ENCODE peak calls at places on chromosomes 7 and 10, in seven cellular contexts. Q, T, N, F, Y, E and R are unnamed samples.

GRCh38 chr10:28925154-28925663 is 247.9 kb downstream of the BAMBI start:
- DNase-seq in Q (no peak), T (no peak), N (no peak), F (no peak), Y (no peak), E (no peak), R (no peak)

GRCh38 chr10:50325449-50326188 is 74.3 kb upstream of the ASAH2 start:
- DNase-seq in Q (no peak), T (no peak), N (no peak), F (no peak), Y (peak; percentile 39), E (peak; percentile 5), R (no peak)

GRCh38 chr10:113187066-113187777 is 237.2 kb downstream of the TCF7L2 start:
- DNase-seq in Q (no peak), T (peak; percentile 26), N (peak; percentile 77), F (no peak), Y (no peak), E (no peak), R (no peak)

GRCh38 chr7:157736341-157736740 is 399.5 kb downstream of the DNAJB6 start:
- DNase-seq in Q (no peak), T (no peak), N (no peak), F (no peak), Y (no peak), E (no peak), R (no peak)

GRCh38 chr10:66940950-66941349 is 15.1 kb downstream of the LRRTM3 start:
- DNase-seq in Q (no peak), T (no peak), N (no peak), F (no peak), Y (no peak), E (no peak), R (no peak)

GRCh38 chr7:3573151-3573550 is 272.1 kb downstream of the SDK1 start:
- DNase-seq in Q (no peak), T (no peak), N (no peak), F (no peak), Y (no peak), E (no peak), R (no peak)

GRCh38 chr7:151225948-151226510 is 976 bp downstream of the ABCF2 start:
- DNase-seq in Q (no peak), T (no peak), N (no peak), F (no peak), Y (no peak), E (no peak), R (no peak)

GRCh38 chr10:36094091-36094490 is 452.0 kb upstream of the FZD8 start:
- DNase-seq in Q (no peak), T (no peak), N (no peak), F (no peak), Y (no peak), E (no peak), R (no peak)

GRCh38 chr10:61902448-61903183 is 1.1 kb downstream of the ARID5B start:
- DNase-seq in Q (no peak), T (peak; percentile 70), N (peak; percentile 62), F (no peak), Y (peak; percentile 40), E (no peak), R (no peak)

GRCh38 chr10:92387289-92387940 is 96.4 kb downstream of the MARCHF5 start:
- DNase-seq in Q (no peak), T (peak; percentile 65), N (peak; percentile 29), F (no peak), Y (peak; percentile 91), E (peak; percentile 71), R (no peak)

GRCh38 chr10:114492351-114493037 is 88.2 kb upstream of the AFAP1L2 start:
- DNase-seq in Q (no peak), T (no peak), N (no peak), F (no peak), Y (no peak), E (no peak), R (no peak)

GRCh38 chr7:55593172-55593514 is 20.8 kb upstream of the VOPP1 start:
- DNase-seq in Q (no peak), T (no peak), N (no peak), F (no peak), Y (peak; percentile 10), E (no peak), R (no peak)

GRCh38 chr10:49397036-49397999 is 1.4 kb upstream of the DRGX start:
- DNase-seq in Q (no peak), T (no peak), N (peak; percentile 82), F (no peak), Y (no peak), E (no peak), R (no peak)

GRCh38 chr10:120581496-120581895 is 124.5 kb downstream of the PLPP4 start:
- DNase-seq in Q (no peak), T (no peak), N (no peak), F (no peak), Y (no peak), E (no peak), R (no peak)

GRCh38 chr10:95873139-95873538 is 34.6 kb upstream of the CC2D2B start:
- DNase-seq in Q (no peak), T (no peak), N (no peak), F (no peak), Y (no peak), E (no peak), R (no peak)

GRCh38 chr7:107563072-107563760 is 504 bp downstream of the COG5 start:
- DNase-seq in Q (peak; percentile 18), T (peak; percentile 37), N (peak; percentile 82), F (no peak), Y (peak; percentile 73), E (no peak), R (no peak)

GRCh38 chr7:133912916-133913697 is 214.0 kb upstream of the LRGUK start:
- DNase-seq in Q (no peak), T (no peak), N (no peak), F (no peak), Y (no peak), E (no peak), R (no peak)

GRCh38 chr10:76010703-76011102 is 579.3 kb downstream of the LRMDA start:
- DNase-seq in Q (no peak), T (no peak), N (peak; percentile 58), F (no peak), Y (no peak), E (no peak), R (no peak)

GRCh38 chr10:14481752-14482151 is 151.0 kb upstream of the FRMD4A start:
- DNase-seq in Q (no peak), T (no peak), N (no peak), F (no peak), Y (no peak), E (no peak), R (no peak)

GRCh38 chr10:90674927-90675326 is 182.9 kb downstream of the HTR7 start:
- DNase-seq in Q (no peak), T (no peak), N (no peak), F (no peak), Y (no peak), E (no peak), R (no peak)

GRCh38 chr7:14504134-14504533 is 398.4 kb downstream of the DGKB start:
- DNase-seq in Q (no peak), T (no peak), N (no peak), F (no peak), Y (no peak), E (no peak), R (no peak)

GRCh38 chr7:121744319-121744718 is 128.6 kb upstream of the PTPRZ1 start:
- DNase-seq in Q (no peak), T (no peak), N (no peak), F (no peak), Y (no peak), E (no peak), R (no peak)

GRCh38 chr10:126586878-126587277 is 83.6 kb downstream of the C10orf90 start:
- DNase-seq in Q (no peak), T (no peak), N (no peak), F (no peak), Y (no peak), E (no peak), R (no peak)

GRCh38 chr7:66505531-66506451 is 122.9 kb upstream of the KCTD7 start:
- DNase-seq in Q (no peak), T (no peak), N (no peak), F (no peak), Y (peak; percentile 5), E (no peak), R (no peak)

GRCh38 chr7:24978837-24979469 is 1.0 kb downstream of the OSBPL3 start:
- DNase-seq in Q (no peak), T (no peak), N (no peak), F (no peak), Y (no peak), E (no peak), R (no peak)

GRCh38 chr7:25359471-25360059 is 131.3 kb upstream of the NPVF start:
- DNase-seq in Q (no peak), T (no peak), N (peak; percentile 62), F (no peak), Y (no peak), E (no peak), R (no peak)

DNA sequence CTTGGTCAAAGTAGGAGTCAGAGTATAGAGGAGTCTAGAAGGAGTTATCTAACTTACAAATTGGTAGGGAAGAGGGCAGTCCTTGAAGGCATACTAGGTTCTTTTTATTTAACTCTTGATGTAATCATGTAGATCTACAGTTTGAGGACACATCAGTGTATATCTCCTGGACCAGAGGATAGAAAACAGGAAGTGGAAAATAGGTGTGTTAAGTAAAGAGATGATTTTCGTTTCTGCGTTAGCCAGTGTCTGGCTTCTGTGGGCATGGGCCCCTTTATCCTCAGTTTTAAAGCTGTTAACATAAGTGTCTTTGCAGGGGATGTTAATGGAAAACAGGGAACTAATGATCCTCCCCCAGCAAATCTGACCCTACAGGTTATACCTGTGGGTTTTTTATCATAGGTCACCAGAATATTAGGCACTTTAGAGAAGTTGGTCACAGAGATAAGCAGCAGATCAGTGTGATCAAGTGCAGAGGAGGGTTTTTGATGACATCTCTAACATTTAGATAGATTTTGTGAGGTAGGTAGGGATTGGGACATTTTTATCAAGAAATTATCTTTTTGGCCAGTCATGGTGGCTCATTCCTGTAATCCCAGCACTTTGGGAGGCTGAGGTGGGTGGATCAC is 58.6 kb upstream of the PRSS1 start:
- DNase-seq in Q (no peak), T (no peak), N (no peak), F (no peak), Y (no peak), E (no peak), R (no peak)
- TF ChIP-seq POLR2AphosphoS5 in Q (no peak), T (no peak), N (no peak), F (no peak), Y (no peak), E (no peak), R (no peak)

GRCh38 chr10:124990671-124991625 is 49.0 kb downstream of the ZRANB1 start:
- DNase-seq in Q (no peak), T (no peak), N (no peak), F (no peak), Y (no peak), E (no peak), R (no peak)
- TF ChIP-seq TAF1 in Q (no peak), T (no peak), N (no peak), F (no peak), Y (no peak), E (no peak), R (no peak)

DNA sequence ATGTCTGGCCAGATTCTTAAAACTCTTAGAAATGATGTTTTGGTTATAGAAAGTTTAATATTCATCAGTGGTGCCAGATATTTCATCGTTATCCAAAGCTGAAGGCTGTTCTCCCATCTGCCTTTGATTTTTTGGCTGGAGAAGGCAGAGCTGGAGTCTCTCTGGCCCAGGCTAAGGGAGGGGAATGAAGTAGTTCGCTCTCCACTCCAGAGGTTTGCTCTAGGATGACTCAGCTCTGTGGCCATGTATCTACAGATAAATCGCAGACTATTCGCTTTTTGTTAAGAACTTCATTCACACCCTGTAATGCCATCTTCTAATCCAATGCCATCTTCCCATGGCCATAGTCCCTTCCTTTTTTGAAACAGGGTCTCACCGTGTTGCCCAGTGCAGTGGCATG is 17.1 kb downstream of the RCC1L start:
- DNase-seq in Q (no peak), T (no peak), N (no peak), F (no peak), Y (no peak), E (no peak), R (no peak)
- TF ChIP-seq POLR2AphosphoS5 in Q (no peak), T (no peak), N (no peak), F (no peak), Y (no peak), E (no peak), R (no peak)

GRCh38 chr10:78627254-78627795 is 441.4 kb upstream of the ZMIZ1 start:
- DNase-seq in Q (no peak), T (no peak), N (no peak), F (no peak), Y (no peak), E (no peak), R (no peak)
- TF ChIP-seq TAF1 in Q (no peak), T (no peak), N (no peak), F (no peak), Y (no peak), E (no peak), R (no peak)